ENCODE peak calls at places on chromosomes 2 and 18, in ten cellular contexts. W, F, I, Q, N, O, T, U, L and R are unnamed samples.

GRCh38 chr2:223051580-223052375 is at the start of gene KCNE4:
- DNase-seq in T (peak; percentile 82), N (peak; percentile 74), L (peak; percentile 46), U (peak; percentile 48), O (peak; percentile 42), Q (no peak), I (no peak), F (peak; percentile 81), W (no peak), R (peak; percentile 70)

GRCh38 chr2:240123821-240124650 is 12.1 kb downstream of the COPS9 start:
- DNase-seq in L (no peak), U (no peak), Q (peak; percentile 43), N (no peak), F (no peak), O (no peak), I (no peak), T (no peak), W (no peak), R (no peak)

GRCh38 chr2:32849456-32850194 is 97.1 kb upstream of the LTBP1 start:
- DNase-seq in O (no peak), T (no peak), Q (no peak), W (no peak), L (no peak), N (peak; percentile 18), I (no peak), U (no peak), F (no peak), R (no peak)

GRCh38 chr2:188495990-188496431 is 204.3 kb downstream of the GULP1 start:
- DNase-seq in Q (no peak), I (no peak), L (peak; percentile 67), U (no peak), O (no peak), T (peak; percentile 74), F (no peak), N (peak; percentile 43), W (no peak), R (no peak)

GRCh38 chr18:35714539-35714938 is 133.0 kb downstream of the GALNT1 start:
- DNase-seq in F (no peak), N (no peak), L (no peak), U (no peak), O (no peak), Q (no peak), W (no peak), I (no peak), T (no peak), R (no peak)

GRCh38 chr2:118722976-118723375 is 124.5 kb downstream of the EN1 start:
- DNase-seq in I (no peak), W (no peak), Q (no peak), T (no peak), L (no peak), U (no peak), F (no peak), N (no peak), O (no peak), R (no peak)

GRCh38 chr18:25279556-25279955 is 72.4 kb downstream of the ZNF521 start:
- DNase-seq in Q (no peak), O (no peak), I (no peak), L (peak; percentile 20), F (no peak), U (no peak), W (no peak), T (peak; percentile 60), N (no peak), R (no peak)

GRCh38 chr2:43131051-43131889 is 95.1 kb downstream of the ZFP36L2 start:
- DNase-seq in W (peak; percentile 70), O (peak; percentile 85), T (peak; percentile 92), U (peak; percentile 60), L (peak; percentile 91), I (peak; percentile 98), N (peak; percentile 87), Q (peak; percentile 88), F (peak; percentile 84), R (peak; percentile 69)

GRCh38 chr18:78813898-78814297 is 165.7 kb upstream of the SALL3 start:
- DNase-seq in Q (no peak), I (no peak), U (no peak), W (no peak), N (no peak), L (no peak), T (no peak), F (no peak), O (no peak), R (no peak)

GRCh38 chr18:79906706-79907105 is 44.7 kb downstream of the SLC66A2 start:
- DNase-seq in Q (no peak), O (no peak), N (no peak), I (no peak), T (no peak), U (no peak), F (no peak), W (no peak), L (no peak), R (no peak)

GRCh38 chr2:121529439-121530209 is 1.1 kb upstream of the RNU4ATAC start:
- DNase-seq in Q (no peak), W (no peak), O (peak; percentile 66), I (peak; percentile 83), F (peak; percentile 82), N (peak; percentile 75), L (peak; percentile 49), T (peak; percentile 40), U (peak; percentile 75), R (peak; percentile 74)

GRCh38 chr2:64439194-64439593 is 14.8 kb upstream of the LGALSL start:
- DNase-seq in L (no peak), I (no peak), U (peak; percentile 32), O (no peak), W (no peak), T (no peak), F (no peak), Q (no peak), N (no peak), R (no peak)

GRCh38 chr2:110818767-110819481 is 86.6 kb downstream of the ACOXL start:
- DNase-seq in U (no peak), L (no peak), F (no peak), Q (no peak), O (no peak), T (no peak), W (no peak), N (peak; percentile 1), I (no peak), R (no peak)
- H3K4me1 ChIP-seq in U (no peaks in the 10 kb centered on the region), L (no peaks in the 10 kb centered on the region), F (no peaks in the 10 kb centered on the region), Q (no peaks in the 10 kb centered on the region), O (no peaks in the 10 kb centered on the region), T (no peaks in the 10 kb centered on the region), W (no peaks in the 10 kb centered on the region), N (no peaks in the 10 kb centered on the region), I (peaks cover 23% of the 10 kb centered on the region), R (no peaks in the 10 kb centered on the region)

GRCh38 chr2:234249873-234250272 is 199.4 kb downstream of the SPP2 start:
- DNase-seq in T (peak; percentile 48), L (peak; percentile 91), Q (no peak), N (peak; percentile 41), W (no peak), O (no peak), U (no peak), I (no peak), F (no peak), R (no peak)

GRCh38 chr2:234254783-234255521 is 204.4 kb downstream of the SPP2 start:
- DNase-seq in Q (no peak), L (peak; percentile 78), O (no peak), N (no peak), U (no peak), I (no peak), F (no peak), T (no peak), W (no peak), R (no peak)

GRCh38 chr2:234252766-234253165 is 202.3 kb downstream of the SPP2 start:
- DNase-seq in W (no peak), N (no peak), T (no peak), Q (no peak), I (no peak), L (no peak), U (no peak), O (no peak), F (no peak), R (no peak)

GRCh38 chr2:234249006-234249405 is 198.5 kb downstream of the SPP2 start:
- DNase-seq in U (no peak), L (no peak), O (no peak), W (no peak), F (no peak), Q (no peak), N (no peak), T (no peak), I (no peak), R (no peak)

GRCh38 chr2:234251326-234252271 is 201.1 kb downstream of the SPP2 start:
- DNase-seq in T (peak; percentile 98), Q (no peak), F (peak; percentile 77), L (peak; percentile 100), O (peak; percentile 33), U (no peak), I (no peak), W (no peak), N (peak; percentile 94), R (no peak)
- H3K4me1 ChIP-seq in T (peaks cover 15% of the 10 kb centered on the region), Q (peaks cover 20% of the 10 kb centered on the region), F (peaks cover 12% of the 10 kb centered on the region), L (peaks cover 42% of the 10 kb centered on the region), O (no peaks in the 10 kb centered on the region), U (peaks cover 7% of the 10 kb centered on the region), I (peaks cover 16% of the 10 kb centered on the region), W (no peaks in the 10 kb centered on the region), N (no peaks in the 10 kb centered on the region), R (no peaks in the 10 kb centered on the region)

DNA sequence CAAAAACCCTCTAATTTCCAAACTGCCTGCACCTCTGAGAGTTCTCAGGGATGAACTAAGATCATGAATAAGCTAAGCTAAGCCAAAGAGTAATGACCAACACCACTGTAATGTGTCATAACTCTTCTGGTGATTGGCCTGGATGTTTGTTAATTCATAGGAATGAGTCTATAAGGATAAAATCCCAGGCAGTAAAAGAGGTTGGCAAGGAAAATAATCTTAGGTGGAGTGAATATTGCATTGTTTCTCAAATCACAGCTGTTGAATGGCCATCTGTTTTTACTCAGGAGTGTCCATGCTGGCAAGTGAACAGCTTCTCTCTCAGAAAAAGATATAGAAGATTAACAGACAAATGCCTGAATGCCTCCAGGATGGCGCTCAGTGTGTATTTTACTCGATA is 60.8 kb upstream of the GLS start:
- DNase-seq in N (peak; percentile 88), F (no peak), Q (no peak), I (no peak), O (no peak), L (peak; percentile 76), T (peak; percentile 79), W (no peak), U (no peak), R (no peak)
- H3K4me1 ChIP-seq in N (peaks cover 5% of the 10 kb centered on the region), F (peaks cover 15% of the 10 kb centered on the region), Q (no peaks in the 10 kb centered on the region), I (no peaks in the 10 kb centered on the region), O (no peaks in the 10 kb centered on the region), L (no peaks in the 10 kb centered on the region), T (peaks cover 5% of the 10 kb centered on the region), W (no peaks in the 10 kb centered on the region), U (no peaks in the 10 kb centered on the region), R (no peaks in the 10 kb centered on the region)

DNA sequence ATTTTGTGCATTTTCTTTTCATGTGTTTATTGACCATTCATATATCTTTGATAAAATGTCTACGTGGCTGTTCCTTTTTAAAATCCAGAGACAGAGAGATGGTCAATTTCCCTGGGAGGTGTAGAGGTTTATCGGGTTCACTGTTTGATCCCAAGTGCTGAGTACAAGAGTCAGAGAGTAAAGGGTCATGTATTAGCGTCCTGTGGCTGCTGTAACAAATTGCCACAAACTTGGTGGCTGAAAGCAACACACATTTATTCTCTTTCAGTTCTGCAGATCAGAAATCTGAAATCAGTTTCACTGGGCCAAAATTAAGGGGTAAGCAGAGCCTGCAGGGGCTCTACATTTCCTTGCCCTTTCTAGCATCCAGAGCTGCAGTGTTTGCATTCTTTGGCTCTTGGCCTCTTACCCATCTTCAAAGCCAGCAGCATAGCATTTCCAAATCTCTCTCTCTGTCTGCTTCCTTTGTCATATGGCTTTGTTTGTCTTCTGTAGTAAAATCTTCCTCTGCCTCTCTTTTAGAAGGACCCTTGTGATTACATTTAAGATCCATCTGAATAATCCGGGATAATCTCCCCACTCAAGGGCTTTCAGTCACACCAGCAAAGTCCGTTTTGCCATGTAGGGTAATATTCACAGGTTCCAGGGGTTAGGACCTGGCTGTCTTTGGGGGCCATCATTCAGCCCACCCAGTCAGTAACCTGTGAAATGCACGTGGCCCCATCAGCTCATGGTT is 49.9 kb downstream of the TMEM17 start:
- DNase-seq in W (no peak), F (no peak), Q (no peak), T (no peak), N (no peak), L (no peak), O (no peak), I (no peak), U (no peak), R (no peak)
- H3K4me1 ChIP-seq in W (peaks cover 8% of the 10 kb centered on the region), F (peaks cover 23% of the 10 kb centered on the region), Q (no peaks in the 10 kb centered on the region), T (peaks cover 9% of the 10 kb centered on the region), N (peaks cover 8% of the 10 kb centered on the region), L (peaks cover 9% of the 10 kb centered on the region), O (no peaks in the 10 kb centered on the region), I (peaks cover 13% of the 10 kb centered on the region), U (no peaks in the 10 kb centered on the region), R (peaks cover 9% of the 10 kb centered on the region)